ENCODE peak calls at places on chromosome 14, in four cellular contexts. F is AG04450, J is WERI-Rb-1, M is fibroblast of mammary gland. Y is an unnamed sample.
A peak's percentile ranks its signal among the peaks of the same experiment; 100 is the strongest.

GRCh38 chr14:67574806-67575205 is 25.3 kb downstream of the PIGH start:
- DNase-seq in F (no peak), J (no peak), M (no peak), Y (no peak)

GRCh38 chr14:45038865-45039264 is 45.1 kb upstream of the PRPF39 start:
- DNase-seq in F (no peak), J (no peak), M (no peak), Y (no peak)

GRCh38 chr14:95460647-95461478 is 55.6 kb downstream of the SYNE3 start:
- DNase-seq in F (peak; percentile 55), J (no peak), M (peak; percentile 66), Y (peak; percentile 42)

GRCh38 chr14:88834883-88835431 is 10.5 kb downstream of the TTC8 start:
- DNase-seq in F (peak; percentile 39), J (no peak), M (peak; percentile 74), Y (peak; percentile 55)

GRCh38 chr14:52254086-52254485 is 13.4 kb upstream of the PTGDR start:
- DNase-seq in F (no peak), J (no peak), M (no peak), Y (no peak)

GRCh38 chr14:52175982-52176502 is 91.5 kb upstream of the PTGDR start:
- DNase-seq in F (no peak), J (no peak), M (no peak), Y (no peak)

GRCh38 chr14:30195946-30196345 is 268.3 kb upstream of the PRKD1 start:
- DNase-seq in F (no peak), J (peak; percentile 47), M (peak; percentile 71), Y (no peak)

GRCh38 chr14:72605096-72605920 is 288.6 kb downstream of the DPF3 start:
- DNase-seq in F (no peak), J (no peak), M (no peak), Y (no peak)

GRCh38 chr14:79511146-79511545 is 700.2 kb downstream of the DIO2 start:
- DNase-seq in F (no peak), J (no peak), M (no peak), Y (no peak)

GRCh38 chr14:96231731-96232130 is 24.3 kb upstream of the BDKRB1 start:
- DNase-seq in F (no peak), J (no peak), M (no peak), Y (no peak)

GRCh38 chr14:95318870-95319311 is 817 bp downstream of the CLMN start:
- DNase-seq in F (no peak), J (peak; percentile 25), M (no peak), Y (no peak)

GRCh38 chr14:98136019-98136418 is 1136.0 kb downstream of the BCL11B start:
- DNase-seq in F (no peak), J (no peak), M (no peak), Y (no peak)

GRCh38 chr14:41605550-41606248 is 977 bp upstream of the LRFN5 start:
- DNase-seq in F (no peak), J (no peak), M (peak; percentile 54), Y (peak; percentile 53)

GRCh38 chr14:25108959-25109358 is 59.0 kb upstream of the STXBP6 start:
- DNase-seq in F (no peak), J (no peak), M (peak; percentile 14), Y (no peak)

GRCh38 chr14:21096889-21097615 is 1.4 kb downstream of the ZNF219 start:
- DNase-seq in F (no peak), J (peak; percentile 17), M (no peak), Y (no peak)

GRCh38 chr14:24167527-24168114 is 4.3 kb upstream of the REC8 start:
- DNase-seq in F (no peak), J (no peak), M (no peak), Y (peak; percentile 16)

GRCh38 chr14:54776361-54777001 is 126.1 kb downstream of the GCH1 start:
- DNase-seq in F (peak; percentile 15), J (no peak), M (peak; percentile 28), Y (peak; percentile 84)

GRCh38 chr14:53333809-53334208 is 180.7 kb upstream of the DDHD1 start:
- DNase-seq in F (no peak), J (no peak), M (no peak), Y (no peak)

GRCh38 chr14:97276573-97276972 is 479.4 kb downstream of the VRK1 start:
- DNase-seq in F (no peak), J (no peak), M (no peak), Y (no peak)

GRCh38 chr14:106417224-106418049 is 891.1 kb downstream of the TMEM121 start:
- DNase-seq in F (no peak), J (peak; percentile 58), M (peak; percentile 36), Y (no peak)

GRCh38 chr14:23411563-23412525 is 3.8 kb upstream of the MYH6 start:
- DNase-seq in F (no peak), J (no peak), M (no peak), Y (no peak)

GRCh38 chr14:53109688-53110041 is 43.5 kb downstream of the DDHD1 start:
- DNase-seq in F (no peak), J (no peak), M (no peak), Y (no peak)

GRCh38 chr14:99857551-99857950 is 64.3 kb downstream of the EML1 start:
- DNase-seq in F (no peak), J (no peak), M (no peak), Y (no peak)
- TF ChIP-seq CTCF in F (no peak), J (no peak), M (no peak), Y (no peak)

GRCh38 chr14:70189678-70190077 is 927 bp upstream of the SLC8A3 start:
- DNase-seq in F (no peak), J (no peak), M (no peak), Y (no peak)
- H3K4me3 ChIP-seq in F (no peak overlapping the region), J (no peak overlapping the region), M (no peak overlapping the region), Y (no peak overlapping the region)

DNA sequence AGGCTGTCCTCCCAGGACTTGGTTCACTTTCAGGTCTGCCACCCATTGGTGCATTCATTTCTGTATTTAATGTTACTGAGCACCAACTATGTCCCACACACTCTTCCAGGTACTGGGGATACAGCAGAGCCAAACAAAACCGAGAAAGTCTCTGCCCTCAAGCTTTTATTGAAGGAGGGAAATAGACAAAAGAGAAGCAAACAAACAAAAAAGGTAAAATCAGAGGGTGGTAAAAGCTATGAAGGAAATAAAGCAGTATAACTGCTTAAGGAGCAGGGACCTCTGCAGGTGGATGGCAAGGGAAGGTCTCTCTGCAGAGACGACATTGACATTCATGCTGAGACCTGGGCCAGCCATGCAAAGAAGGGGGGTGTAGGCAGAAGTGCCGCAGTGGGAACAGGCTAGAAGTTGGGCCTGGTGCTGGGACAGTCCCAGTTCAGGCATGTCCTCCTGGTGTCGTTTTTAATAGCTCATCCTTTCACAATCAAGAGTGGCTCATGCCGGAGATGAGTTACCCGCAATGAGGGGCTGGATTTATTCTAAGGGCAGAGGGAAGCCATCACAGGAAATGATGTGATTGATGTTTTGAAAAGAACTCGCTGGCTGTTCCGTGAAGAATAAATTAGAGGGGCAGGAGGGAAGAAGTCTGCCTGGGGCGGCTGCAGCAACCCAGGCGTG is 72.8 kb downstream of the IRF2BPL start:
- DNase-seq in F (no peak), J (no peak), M (peak; percentile 69), Y (no peak)
- TF ChIP-seq CTCF in F (no peak), J (no peak), M (no peak), Y (no peak)

GRCh38 chr14:104137297-104138097 is 890 bp upstream of the KIF26A start:
- DNase-seq in F (no peak), J (peak; percentile 73), M (peak; percentile 32), Y (peak; percentile 6)

GRCh38 chr14:104135121-104135903 is 3.1 kb upstream of the KIF26A start:
- DNase-seq in F (no peak), J (peak; percentile 92), M (peak; percentile 14), Y (no peak)

GRCh38 chr14:104136472-104137296 is 1.7 kb upstream of the KIF26A start:
- DNase-seq in F (no peak), J (peak; percentile 47), M (no peak), Y (no peak)

GRCh38 chr14:104134061-104134965 is 4.1 kb upstream of the KIF26A start:
- DNase-seq in F (no peak), J (peak; percentile 18), M (no peak), Y (no peak)

GRCh38 chr14:104135904-104136471 is 2.4 kb upstream of the KIF26A start:
- DNase-seq in F (no peak), J (peak; percentile 59), M (no peak), Y (no peak)
- H3K4me3 ChIP-seq in F (no peak overlapping the region), J (peak overlapping the region; percentile 64), M (no peak overlapping the region), Y (no peak overlapping the region)

GRCh38 chr14:90114554-90114953 is 52.8 kb downstream of the KCNK13 start:
- DNase-seq in F (no peak), J (no peak), M (no peak), Y (no peak)
- TF ChIP-seq CTCF in F (no peak), J (peak; percentile 47), M (peak; percentile 17), Y (no peak)

DNA sequence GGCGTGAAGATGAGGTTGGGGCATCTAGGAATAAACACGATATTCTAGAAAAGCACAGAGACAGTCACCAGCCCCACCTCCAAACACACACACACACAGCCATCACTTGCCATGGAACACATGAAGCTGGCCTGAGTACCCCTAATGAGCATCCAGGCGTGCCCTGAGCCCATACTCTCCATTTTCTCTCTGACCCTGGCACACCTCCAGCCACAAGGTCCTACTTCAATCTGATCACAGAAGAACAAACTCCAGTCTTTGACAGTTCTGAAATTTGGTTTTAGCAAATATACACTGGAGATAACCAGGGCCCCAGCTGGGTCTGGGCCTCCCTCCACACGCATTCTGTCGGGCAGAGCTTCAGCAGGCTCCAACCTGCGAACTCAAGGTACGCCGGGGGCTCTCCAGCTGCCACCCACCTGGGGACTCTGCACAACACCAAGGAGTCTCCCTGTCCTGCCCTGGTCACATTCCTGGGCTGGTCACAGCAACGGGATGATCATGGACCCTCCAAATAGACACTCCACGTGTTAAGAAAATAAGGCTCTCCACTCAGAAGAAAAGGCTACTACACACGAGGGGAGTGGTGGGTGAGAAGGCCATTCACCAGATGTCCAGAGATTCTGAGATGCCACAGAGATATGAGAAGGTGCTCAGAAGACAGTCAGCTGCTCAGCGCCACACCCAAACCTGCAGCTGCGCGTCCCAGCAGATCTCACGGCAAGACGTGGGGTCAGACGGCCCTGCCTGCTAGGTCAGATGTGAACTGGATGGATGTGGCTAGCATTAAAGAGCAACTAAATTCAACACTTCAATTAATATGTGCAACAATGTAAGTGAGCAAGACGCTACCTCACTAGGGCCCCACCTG is 57.0 kb upstream of the PNMA1 start:
- DNase-seq in F (no peak), J (no peak), M (no peak), Y (no peak)
- H3K4me3 ChIP-seq in F (no peak overlapping the region), J (no peak overlapping the region), M (no peak overlapping the region), Y (no peak overlapping the region)

Y was measured in fibroblast of the aortic adventitia.